ENCODE peak calls at places on chromosomes 13 and 19, in five cellular contexts. M is right cardiac atrium; B is stimulated activated naive CD8-positive, alpha-beta T cell treated with anti-CD3 and anti-CD28 coated beads, Interleukin-15, Interleukin-2, amounts not matched to agents 100 U/mL and 50 U/mL, for 24 hours; N is islet precursor cell; Q is stimulated activated CD4-positive, alpha-beta T cell treated with anti-CD3 and anti-CD28 coated beads, TNF-alpha, amount 100 ng/mL, for 48 hours. R is an unnamed sample.

GRCh38 chr13:49454388-49455015 is 10.4 kb downstream of the SETDB2 start:
- DNase-seq in Q (no peak), N (no peak), B (no peak), M (no peak), R (no peak)

GRCh38 chr19:19458110-19458816 is 52.8 kb downstream of the GATAD2A start:
- DNase-seq in M (no peak), N (no peak), Q (no peak), B (no peak), R (no peak)

GRCh38 chr13:113187263-113187669 is 21.2 kb downstream of the PCID2 start:
- DNase-seq in M (peak; percentile 92), N (peak; percentile 95), Q (peak; percentile 68), B (peak; percentile 72), R (peak; percentile 63)

GRCh38 chr19:18469245-18470107 is 31.5 kb upstream of the ISYNA1 start:
- DNase-seq in B (peak; percentile 74), Q (peak; percentile 38), N (peak; percentile 80), M (peak; percentile 90), R (peak; percentile 90)

GRCh38 chr19:39320948-39321831 is 527 bp upstream of the LRFN1 start:
- DNase-seq in Q (no peak), N (no peak), B (no peak), M (peak; percentile 56), R (no peak)

GRCh38 chr13:75870397-75870801 is 234.3 kb downstream of the LMO7 start:
- DNase-seq in B (no peak), M (peak; percentile 45), N (no peak), Q (no peak), R (peak; percentile 36)

GRCh38 chr13:34216251-34216650 is 398.3 kb downstream of the RFC3 start:
- DNase-seq in M (no peak), B (no peak), N (no peak), Q (no peak), R (no peak)

GRCh38 chr13:27125357-27126282 is 46.0 kb downstream of the USP12 start:
- DNase-seq in Q (no peak), M (no peak), B (no peak), N (no peak), R (peak; percentile 87)

GRCh38 chr19:50897612-50898011 is 13.6 kb downstream of the KLK4 start:
- DNase-seq in B (no peak), Q (no peak), N (no peak), M (no peak), R (no peak)

GRCh38 chr13:75101997-75102720 is 379.8 kb downstream of the TBC1D4 start:
- DNase-seq in M (no peak), B (no peak), Q (no peak), N (peak; percentile 61), R (peak; percentile 42)